ENCODE peak calls at places on chromosomes 6 and 20, in nine cellular contexts. M, X, B, L, Z, F, N, Y and H are unnamed samples.
A peak's percentile ranks its signal among the peaks of the same experiment; 100 is the strongest.

GRCh38 chr6:37459981-37460800 is 27.2 kb downstream of the CMTR1 start:
- DNase-seq in M (no peak), X (no peak), B (no peak), L (no peak), Z (no peak), F (no peak), N (no peak), Y (no peak), H (no peak)

GRCh38 chr6:110067837-110068591 is 89.9 kb downstream of the GPR6 start:
- DNase-seq in M (no peak), X (no peak), B (peak; percentile 5), L (no peak), Z (no peak), F (no peak), N (no peak), Y (no peak), H (no peak)

GRCh38 chr20:41167118-41167470 is 29.8 kb downstream of the PLCG1 start:
- DNase-seq in M (no peak), X (no peak), B (no peak), L (no peak), Z (no peak), F (no peak), N (no peak), Y (no peak), H (no peak)

GRCh38 chr6:157989541-157990289 is 8.1 kb downstream of the SYNJ2 start:
- DNase-seq in M (no peak), X (peak; percentile 89), B (peak; percentile 71), L (peak; percentile 93), Z (peak; percentile 78), F (peak; percentile 89), N (no peak), Y (peak; percentile 80), H (peak; percentile 85)

GRCh38 chr6:149032599-149033405 is 284.7 kb upstream of the TAB2 start:
- DNase-seq in M (no peak), X (no peak), B (peak; percentile 94), L (peak; percentile 78), Z (peak; percentile 64), F (no peak), N (no peak), Y (no peak), H (no peak)

GRCh38 chr6:97394160-97394748 is 111.2 kb upstream of the MMS22L start:
- DNase-seq in M (peak; percentile 66), X (no peak), B (peak; percentile 37), L (peak; percentile 60), Z (peak; percentile 15), F (peak; percentile 80), N (peak; percentile 47), Y (no peak), H (peak; percentile 23)

GRCh38 chr6:150038202-150038830 is 13.0 kb upstream of the RAET1L start:
- DNase-seq in M (no peak), X (no peak), B (no peak), L (no peak), Z (no peak), F (no peak), N (no peak), Y (no peak), H (no peak)

GRCh38 chr6:106520711-106521367 is 108.5 kb downstream of the RTN4IP1 start:
- DNase-seq in M (peak; percentile 69), X (no peak), B (no peak), L (no peak), Z (no peak), F (peak; percentile 51), N (no peak), Y (no peak), H (no peak)

DNA sequence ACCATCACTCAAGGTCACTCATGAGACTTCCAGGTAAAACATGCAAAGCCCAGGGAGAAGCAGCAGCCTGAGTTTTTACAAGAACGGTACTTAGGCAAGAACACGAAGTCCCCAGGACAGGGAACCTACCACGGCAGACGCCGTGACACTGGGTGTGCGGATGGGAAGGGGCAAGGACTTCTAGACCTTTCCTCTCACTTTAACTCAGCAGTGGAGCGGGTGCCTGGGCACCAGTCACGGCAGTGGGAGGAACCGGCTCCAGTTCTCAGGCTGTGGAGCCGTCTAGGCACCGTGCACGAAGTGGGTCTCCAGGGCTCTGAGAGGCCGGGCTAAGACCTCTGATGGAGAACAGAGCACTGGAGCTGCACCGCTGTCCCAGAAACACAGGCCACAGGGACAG is 2.5 kb downstream of the ZBTB46 start:
- DNase-seq in M (no peak), X (no peak), B (no peak), L (no peak), Z (no peak), F (no peak), N (no peak), Y (no peak), H (no peak)
- H3K4me3 ChIP-seq in M (no peak overlapping the region), X (peak overlapping the region; percentile 90), B (no peak overlapping the region), L (no peak overlapping the region), Z (no peak overlapping the region), F (no peak overlapping the region), N (no peak overlapping the region), Y (peak overlapping the region; percentile 89), H (no peak overlapping the region)

GRCh38 chr6:108247965-108248536 is 12.8 kb downstream of the SNX3 start:
- DNase-seq in M (no peak), X (no peak), B (no peak), L (no peak), Z (no peak), F (no peak), N (no peak), Y (no peak), H (no peak)

GRCh38 chr6:108252055-108252454 is 8.8 kb downstream of the SNX3 start:
- DNase-seq in M (no peak), X (no peak), B (no peak), L (no peak), Z (no peak), F (no peak), N (no peak), Y (no peak), H (no peak)

GRCh38 chr6:108254436-108255410 is 6.1 kb downstream of the SNX3 start:
- DNase-seq in M (no peak), X (no peak), B (no peak), L (no peak), Z (no peak), F (no peak), N (no peak), Y (no peak), H (no peak)

GRCh38 chr6:108251252-108251651 is 9.6 kb downstream of the SNX3 start:
- DNase-seq in M (no peak), X (no peak), B (no peak), L (no peak), Z (no peak), F (no peak), N (no peak), Y (no peak), H (no peak)

GRCh38 chr6:108250240-108250866 is 10.5 kb downstream of the SNX3 start:
- DNase-seq in M (peak; percentile 64), X (no peak), B (peak; percentile 19), L (no peak), Z (no peak), F (no peak), N (no peak), Y (no peak), H (no peak)
- TF ChIP-seq CTCF in M (peak; percentile 81), X (no peak), B (peak; percentile 37), L (no peak), Z (no peak), F (no peak), N (no peak), Y (no peak), H (no peak)

GRCh38 chr20:44176833-44177533 is 10.0 kb downstream of the JPH2 start:
- DNase-seq in M (no peak), X (no peak), B (no peak), L (no peak), Z (no peak), F (peak; percentile 48), N (no peak), Y (no peak), H (no peak)

GRCh38 chr20:44173846-44174245 is 13.1 kb downstream of the JPH2 start:
- DNase-seq in M (no peak), X (no peak), B (no peak), L (no peak), Z (no peak), F (no peak), N (no peak), Y (no peak), H (no peak)

GRCh38 chr20:44173116-44173515 is 13.9 kb downstream of the JPH2 start:
- DNase-seq in M (no peak), X (no peak), B (no peak), L (no peak), Z (peak; percentile 8), F (no peak), N (no peak), Y (no peak), H (no peak)

GRCh38 chr20:44172572-44172950 is 14.4 kb downstream of the JPH2 start:
- DNase-seq in M (no peak), X (no peak), B (no peak), L (no peak), Z (peak; percentile 4), F (no peak), N (no peak), Y (no peak), H (no peak)

DNA sequence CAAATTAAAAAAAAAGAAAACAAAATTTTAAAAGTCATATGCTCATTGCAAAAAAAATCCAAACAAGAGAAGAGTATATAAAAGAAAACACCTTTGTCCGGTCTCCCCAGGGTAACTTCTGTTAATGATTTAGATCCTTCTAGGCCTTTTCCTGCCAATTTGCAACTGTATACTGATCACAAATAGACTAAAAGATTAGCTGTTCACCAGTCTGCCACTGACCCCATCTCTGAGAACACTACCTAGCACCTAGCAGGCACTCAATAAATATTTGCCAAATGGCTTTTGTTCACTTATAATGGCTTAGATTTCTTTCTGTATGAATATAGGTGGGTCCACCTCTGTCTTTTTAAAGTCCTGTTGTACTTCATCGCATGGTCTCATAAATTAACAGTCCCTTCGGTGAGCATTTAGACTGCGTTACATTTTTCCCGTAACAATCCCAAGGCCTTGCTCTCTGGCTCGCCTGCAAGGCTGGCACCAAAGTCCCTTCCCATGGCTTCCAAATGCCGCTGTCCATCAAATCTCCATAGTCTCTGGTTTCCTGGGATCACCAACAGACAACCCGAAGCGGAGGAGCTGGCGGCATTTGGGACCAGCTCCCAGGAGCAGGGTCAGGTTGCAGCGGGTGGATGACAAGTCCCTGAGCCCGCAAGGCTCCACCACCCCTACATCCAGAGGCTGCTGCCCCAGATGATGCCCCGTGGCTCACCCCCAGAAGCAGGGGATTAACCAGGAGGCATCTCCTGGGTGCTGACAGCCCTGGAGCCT is 11.8 kb downstream of the JPH2 start:
- DNase-seq in M (no peak), X (no peak), B (no peak), L (no peak), Z (no peak), F (no peak), N (no peak), Y (no peak), H (no peak)
- H3K4me1 ChIP-seq in M (no peaks in the 10 kb centered on the region), X (peaks cover 52% of the 10 kb centered on the region), B (peaks cover 2% of the 10 kb centered on the region), L (no peaks in the 10 kb centered on the region), Z (peaks cover 7% of the 10 kb centered on the region), F (no peaks in the 10 kb centered on the region), N (no peaks in the 10 kb centered on the region), Y (peaks cover 92% of the 10 kb centered on the region), H (no peaks in the 10 kb centered on the region)

DNA sequence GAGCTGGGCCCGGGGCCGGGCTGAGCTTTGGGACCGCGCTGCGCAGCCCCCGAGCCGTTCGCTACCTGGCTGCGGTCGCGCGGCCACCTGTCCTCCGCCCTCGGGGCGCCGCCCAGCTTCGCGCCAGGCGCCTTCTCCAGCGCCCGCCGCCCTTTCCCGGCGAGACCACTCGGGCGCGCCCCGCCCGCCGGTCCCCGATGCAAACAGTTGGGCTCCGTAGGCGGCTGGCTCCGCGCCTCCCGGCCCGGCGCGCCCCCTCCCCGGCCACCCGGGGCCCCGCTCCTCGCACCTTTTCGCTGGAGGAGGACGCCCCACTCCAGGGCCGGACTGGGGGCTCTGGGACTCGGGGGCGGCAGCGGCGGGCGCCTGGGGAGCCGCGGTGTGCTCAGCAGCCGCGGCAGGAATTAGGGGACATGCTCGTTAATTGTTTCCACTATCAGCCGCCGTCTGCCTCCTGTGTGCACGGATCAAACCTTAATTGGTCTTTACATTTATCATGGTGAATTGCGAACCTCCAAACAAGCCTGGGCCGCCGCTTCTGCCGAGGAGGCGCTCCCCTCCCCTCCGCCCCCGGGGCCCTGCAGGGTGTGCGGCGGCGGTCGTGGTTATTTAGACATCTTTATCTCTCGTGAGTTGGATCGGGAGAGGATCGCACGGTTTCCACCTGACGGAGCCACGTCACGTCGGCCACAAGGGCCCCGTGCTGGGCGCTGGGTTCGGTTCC is 916 bp upstream of the CNR1 start:
- DNase-seq in M (peak; percentile 70), X (no peak), B (no peak), L (no peak), Z (no peak), F (peak; percentile 15), N (no peak), Y (no peak), H (no peak)
- H3K4me3 ChIP-seq in M (peak overlapping the region; percentile 97), X (peak overlapping the region; percentile 62), B (no peak overlapping the region), L (no peak overlapping the region), Z (peak overlapping the region; percentile 36), F (no peak overlapping the region), N (no peak overlapping the region), Y (peak overlapping the region; percentile 63), H (peak overlapping the region; percentile 33)